ENCODE peak calls at places on chromosomes 12 and 14, in seven cellular contexts. Z, H, X, S, J, B and V are unnamed samples.

GRCh38 chr12:114943601-114944000 is 259.6 kb upstream of the TBX3 start:
- DNase-seq in X (no peak), J (no peak), S (no peak), Z (no peak), H (no peak), B (no peak), V (no peak)

GRCh38 chr12:55658212-55658611 is 21.5 kb downstream of the OR10P1 start:
- DNase-seq in Z (no peak), X (no peak), B (no peak), H (no peak), S (no peak), J (no peak), V (no peak)

GRCh38 chr12:108568653-108569154 is 6.3 kb downstream of the ISCU start:
- DNase-seq in J (no peak), H (peak), X (no peak), B (no peak), Z (no peak), S (no peak), V (peak)

GRCh38 chr14:65160091-65160490 is 57.8 kb upstream of the MAX start:
- DNase-seq in S (no peak), H (no peak), J (no peak), Z (no peak), X (no peak), B (no peak), V (no peak)

GRCh38 chr12:11581179-11581755 is 68.2 kb upstream of the ETV6 start:
- DNase-seq in X (peak), S (peak), B (peak), Z (peak), J (peak), H (no peak), V (peak)

GRCh38 chr14:103128631-103129300 is 5.5 kb downstream of the TNFAIP2 start:
- DNase-seq in B (no peak), S (no peak), Z (no peak), X (no peak), H (peak), J (no peak), V (peak)

GRCh38 chr12:22271036-22271435 is 63.5 kb downstream of the ST8SIA1 start:
- DNase-seq in B (no peak), S (no peak), H (no peak), X (no peak), Z (no peak), J (peak), V (no peak)

GRCh38 chr14:61252354-61253063 is 28.6 kb downstream of the TMEM30B start:
- DNase-seq in Z (peak), S (peak), X (peak), H (peak), J (peak), B (peak), V (peak)

GRCh38 chr14:95696741-95697140 is 10.5 kb downstream of the TCL1B start:
- DNase-seq in J (no peak), H (no peak), S (no peak), B (no peak), X (no peak), Z (no peak), V (no peak)

GRCh38 chr14:22432348-22432976 is 156.6 kb downstream of the DAD1 start:
- DNase-seq in X (no peak), Z (peak), J (peak), H (no peak), B (peak), S (no peak), V (peak)

GRCh38 chr12:113242018-113242418 is 20.8 kb downstream of the TPCN1 start:
- DNase-seq in J (no peak), S (no peak), Z (no peak), X (no peak), H (peak), B (no peak), V (peak)

GRCh38 chr12:120536064-120536791 is 2.1 kb downstream of the RNF10 start:
- DNase-seq in S (no peak), J (no peak), B (no peak), X (no peak), H (no peak), Z (peak), V (no peak)

GRCh38 chr12:127401005-127401404 is 866.0 kb upstream of the TMEM132C start:
- DNase-seq in B (no peak), S (no peak), J (no peak), H (no peak), X (no peak), Z (no peak), V (no peak)

GRCh38 chr14:105495990-105496830 is 5.2 kb downstream of the TEDC1 start:
- DNase-seq in B (no peak), J (no peak), Z (no peak), H (peak), S (no peak), X (no peak), V (no peak)

GRCh38 chr14:104599446-104599845 is 5.1 kb downstream of the TMEM179 start:
- DNase-seq in H (peak), Z (no peak), X (no peak), S (no peak), B (no peak), J (no peak), V (no peak)

GRCh38 chr14:24952851-24953666 is 96.9 kb downstream of the STXBP6 start:
- DNase-seq in S (peak), X (peak), J (no peak), H (no peak), Z (peak), B (no peak), V (no peak)

GRCh38 chr12:88952543-88952942 is 372.3 kb upstream of the KITLG start:
- DNase-seq in X (no peak), J (no peak), H (no peak), S (no peak), B (no peak), Z (no peak), V (no peak)

GRCh38 chr12:63093084-63093483 is 57.9 kb downstream of the AVPR1A start:
- DNase-seq in X (no peak), S (no peak), Z (no peak), H (no peak), B (no peak), J (no peak), V (no peak)

GRCh38 chr12:109445224-109445623 is 31.9 kb downstream of the KCTD10 start:
- DNase-seq in B (no peak), H (no peak), Z (no peak), J (no peak), X (no peak), S (no peak), V (no peak)

GRCh38 chr12:93571854-93572711 is at the start of gene SOCS2:
- DNase-seq in J (no peak), Z (peak), B (no peak), H (no peak), X (no peak), S (peak), V (no peak)

GRCh38 chr12:110694330-110694891 is 5.5 kb upstream of the HVCN1 start:
- DNase-seq in S (peak), J (no peak), Z (peak), X (peak), B (no peak), H (peak), V (no peak)

GRCh38 chr12:114954626-114955025 is 270.7 kb upstream of the TBX3 start:
- DNase-seq in S (no peak), Z (no peak), B (no peak), J (no peak), H (no peak), X (no peak), V (no peak)

GRCh38 chr14:53062856-53063255 is 90.3 kb downstream of the DDHD1 start:
- DNase-seq in X (no peak), S (no peak), J (peak), Z (no peak), B (no peak), H (no peak), V (no peak)

GRCh38 chr14:74962493-74962892 is 7.1 kb upstream of the PGF start:
- DNase-seq in S (no peak), B (no peak), Z (no peak), X (no peak), H (no peak), J (no peak), V (no peak)

GRCh38 chr12:57658890-57659289 is 25.9 kb upstream of the B4GALNT1 start:
- DNase-seq in B (no peak), J (no peak), Z (no peak), H (no peak), X (no peak), S (no peak), V (no peak)

GRCh38 chr12:65051196-65051595 is 69.9 kb downstream of the WIF1 start:
- DNase-seq in S (no peak), B (no peak), X (no peak), J (no peak), H (no peak), Z (no peak), V (no peak)

GRCh38 chr12:108337235-108338223 is 1.6 kb downstream of the CMKLR1 start:
- DNase-seq in X (no peak), H (no peak), S (no peak), J (no peak), B (no peak), Z (peak), V (no peak)